ENCODE peak calls at places on chromosomes 2 and 18, in nine cellular contexts. L is hepatocyte; B is small intestine; S is CD8-positive, alpha-beta memory T cell; Y is H7; T is AG04450; J is body of pancreas; I is cardiac muscle cell; K is Panc1. A is an unnamed sample.

GRCh38 chr18:56568986-56569385 is 69.4 kb downstream of the TXNL1 start:
- DNase-seq in L (no peak), B (no peak), S (no peak), Y (no peak), T (no peak), J (peak; percentile 25), I (no peak), K (no peak), A (no peak)

GRCh38 chr2:98487806-98488189 is 43.1 kb downstream of the INPP4A start:
- DNase-seq in L (peak; percentile 28), B (peak; percentile 58), S (peak; percentile 39), Y (no peak), T (no peak), J (peak; percentile 51), I (no peak), K (peak; percentile 20), A (peak; percentile 17)

GRCh38 chr2:178799305-178799704 is 7.9 kb downstream of the TTN start:
- DNase-seq in L (no peak), B (no peak), S (no peak), Y (no peak), T (no peak), J (no peak), I (no peak), K (no peak), A (no peak)

GRCh38 chr2:144583741-144584453 is 64.0 kb upstream of the ZEB2 start:
- DNase-seq in L (no peak), B (no peak), S (no peak), Y (no peak), T (peak; percentile 44), J (no peak), I (no peak), K (no peak), A (no peak)

GRCh38 chr2:25443766-25444165 is 102.0 kb upstream of the DNMT3A start:
- DNase-seq in L (no peak), B (no peak), S (no peak), Y (no peak), T (no peak), J (no peak), I (no peak), K (no peak), A (no peak)

GRCh38 chr2:61670591-61671503 is 132.7 kb upstream of the XPO1 start:
- DNase-seq in L (peak; percentile 45), B (peak; percentile 88), S (peak; percentile 13), Y (no peak), T (no peak), J (peak; percentile 77), I (peak; percentile 46), K (peak; percentile 65), A (no peak)

GRCh38 chr2:216936954-216937357 is 77.1 kb upstream of the TNP1 start:
- DNase-seq in L (peak; percentile 55), B (no peak), S (no peak), Y (no peak), T (no peak), J (no peak), I (peak; percentile 45), K (no peak), A (no peak)

GRCh38 chr2:74984947-74985637 is 26.6 kb downstream of the POLE4 start:
- DNase-seq in L (no peak), B (no peak), S (no peak), Y (peak; percentile 43), T (no peak), J (no peak), I (no peak), K (no peak), A (no peak)

GRCh38 chr18:58714821-58715220 is 43.6 kb downstream of the MALT1 start:
- DNase-seq in L (no peak), B (no peak), S (no peak), Y (no peak), T (no peak), J (no peak), I (no peak), K (no peak), A (no peak)

GRCh38 chr2:238235331-238235732 is 4.5 kb downstream of the HES6 start:
- DNase-seq in L (no peak), B (no peak), S (no peak), Y (peak; percentile 21), T (no peak), J (no peak), I (no peak), K (no peak), A (no peak)

GRCh38 chr2:20744366-20745335 is 77.7 kb downstream of the GDF7 start:
- DNase-seq in L (no peak), B (no peak), S (no peak), Y (no peak), T (no peak), J (no peak), I (no peak), K (no peak), A (no peak)

GRCh38 chr2:43068730-43069517 is 157.5 kb downstream of the ZFP36L2 start:
- DNase-seq in L (no peak), B (no peak), S (no peak), Y (peak; percentile 51), T (no peak), J (no peak), I (no peak), K (no peak), A (no peak)

GRCh38 chr18:61531182-61531581 is 198.0 kb downstream of the CDH20 start:
- DNase-seq in L (no peak), B (no peak), S (no peak), Y (no peak), T (no peak), J (no peak), I (no peak), K (no peak), A (no peak)

GRCh38 chr2:54059504-54059903 is 55.9 kb upstream of the ACYP2 start:
- DNase-seq in L (no peak), B (no peak), S (no peak), Y (no peak), T (no peak), J (no peak), I (no peak), K (no peak), A (no peak)

DNA sequence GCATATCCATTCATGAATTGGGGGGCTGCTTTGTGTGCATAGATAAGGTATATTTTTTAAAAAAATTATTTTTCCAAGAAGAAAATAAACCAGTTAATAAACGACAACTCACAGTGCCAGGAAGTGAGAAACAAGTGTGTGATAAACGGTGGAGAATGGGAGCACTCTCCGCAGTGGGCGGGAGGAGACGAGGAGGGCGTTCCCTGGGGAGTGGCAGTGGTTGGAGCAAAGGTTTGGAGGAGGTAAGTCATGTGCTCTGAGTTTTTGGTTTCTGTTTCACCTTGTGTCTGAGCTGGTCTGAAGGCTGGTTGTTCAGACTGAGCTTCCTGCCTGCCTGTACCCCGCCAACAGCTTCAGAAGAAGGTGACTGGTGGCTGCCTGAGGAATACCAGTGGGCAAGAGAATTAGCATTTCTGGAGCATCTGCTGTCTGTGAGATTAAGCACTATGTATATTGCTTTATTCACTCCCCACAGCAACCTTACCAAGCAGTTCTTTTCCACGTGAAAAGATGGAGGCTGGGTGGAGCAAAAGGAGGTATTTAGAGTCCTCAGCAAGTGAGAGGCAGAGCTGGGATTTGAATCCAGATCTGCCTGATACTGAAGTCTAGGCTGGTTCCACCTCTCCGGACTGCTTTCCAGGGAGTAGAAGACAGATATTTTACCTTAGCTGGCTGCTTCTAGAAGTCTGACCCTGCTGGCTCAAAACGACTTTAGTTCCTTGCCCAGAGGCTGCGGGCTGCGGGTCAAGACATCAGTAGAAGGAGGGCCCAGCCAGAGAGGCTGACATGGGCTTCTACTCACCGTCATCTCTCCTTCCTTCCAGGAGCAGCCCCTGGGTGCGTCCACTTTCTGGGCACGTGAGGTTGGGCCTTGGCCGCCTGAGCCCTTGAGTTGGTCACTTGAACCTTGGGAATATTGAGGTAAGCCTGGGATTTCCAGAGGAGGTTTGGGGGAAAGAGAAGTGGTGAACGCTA is 26.9 kb upstream of the CASP8 start:
- DNase-seq in L (peak; percentile 75), B (peak; percentile 98), S (peak; percentile 88), Y (peak; percentile 68), T (no peak), J (peak; percentile 86), I (no peak), K (peak; percentile 80), A (peak; percentile 93)
- H3K4me3 ChIP-seq in L (no peak overlapping the region), B (peak overlapping the region; percentile 68), S (peak overlapping the region; percentile 81), Y (peak overlapping the region; percentile 40), T (no peak overlapping the region), J (peak overlapping the region; percentile 24), I (no peak overlapping the region), K (peak overlapping the region; percentile 76), A (peak overlapping the region; percentile 63)

GRCh38 chr2:105177546-105178254 is 63.8 kb upstream of the GPR45 start:
- DNase-seq in L (no peak), B (no peak), S (no peak), Y (peak; percentile 69), T (no peak), J (no peak), I (no peak), K (no peak), A (no peak)

GRCh38 chr2:105175231-105175630 is 66.3 kb upstream of the GPR45 start:
- DNase-seq in L (no peak), B (no peak), S (no peak), Y (no peak), T (no peak), J (no peak), I (no peak), K (no peak), A (no peak)

GRCh38 chr2:105179469-105180372 is 61.8 kb upstream of the GPR45 start:
- DNase-seq in L (peak; percentile 50), B (peak; percentile 44), S (no peak), Y (peak; percentile 64), T (peak; percentile 21), J (peak; percentile 44), I (peak; percentile 45), K (peak; percentile 41), A (peak; percentile 79)

GRCh38 chr2:105177008-105177407 is 64.5 kb upstream of the GPR45 start:
- DNase-seq in L (no peak), B (no peak), S (no peak), Y (no peak), T (no peak), J (no peak), I (no peak), K (no peak), A (no peak)

DNA sequence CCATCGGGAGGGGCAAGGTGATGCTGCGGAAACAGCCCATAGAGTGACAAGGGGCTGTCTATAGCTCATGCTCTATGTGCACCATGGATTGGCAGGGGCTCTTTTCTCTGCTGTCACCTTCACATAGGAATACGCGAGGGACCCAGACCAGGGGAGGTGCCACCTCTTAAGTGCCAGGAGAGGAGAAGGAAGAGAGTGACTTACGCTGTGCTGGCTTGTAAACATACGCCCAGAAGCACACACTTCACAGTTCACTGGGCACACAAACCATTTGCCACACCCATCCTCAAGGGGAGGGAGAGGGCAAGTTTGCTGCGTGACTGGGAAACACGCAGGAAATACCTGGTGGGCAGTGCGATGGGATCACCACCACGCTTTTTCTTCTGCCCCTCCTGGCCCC is 65.1 kb upstream of the GPR45 start:
- DNase-seq in L (no peak), B (peak; percentile 5), S (no peak), Y (no peak), T (no peak), J (no peak), I (no peak), K (no peak), A (peak; percentile 56)
- H3K4me3 ChIP-seq in L (no peak overlapping the region), B (no peak overlapping the region), S (no peak overlapping the region), Y (no peak overlapping the region), T (no peak overlapping the region), J (no peak overlapping the region), I (no peak overlapping the region), K (no peak overlapping the region), A (no peak overlapping the region)

GRCh38 chr2:233227579-233227978 is 23.9 kb upstream of the ATG16L1 start:
- DNase-seq in L (no peak), B (no peak), S (no peak), Y (no peak), T (no peak), J (no peak), I (no peak), K (no peak), A (no peak)
- H3K4me3 ChIP-seq in L (no peak overlapping the region), B (no peak overlapping the region), S (no peak overlapping the region), Y (no peak overlapping the region), T (no peak overlapping the region), J (no peak overlapping the region), I (no peak overlapping the region), K (no peak overlapping the region), A (no peak overlapping the region)

GRCh38 chr18:13548944-13549878 is 177.1 kb downstream of the FAM210A start:
- DNase-seq in L (no peak), B (no peak), S (no peak), Y (no peak), T (no peak), J (peak; percentile 42), I (no peak), K (no peak), A (no peak)
- H3K4me3 ChIP-seq in L (no peak overlapping the region), B (no peak overlapping the region), S (no peak overlapping the region), Y (no peak overlapping the region), T (no peak overlapping the region), J (no peak overlapping the region), I (no peak overlapping the region), K (no peak overlapping the region), A (no peak overlapping the region)